ENCODE peak calls at places on chromosomes 16 and 17, in six cellular contexts. F is NCI-H774; Z is NCI-H2107; S is stimulated activated CD8-positive, alpha-beta memory T cell treated with anti-CD3 and anti-CD28 coated beads, Interleukin-4, amount 100 ng/mL, for 48 hours; O is uterus; E is activated CD4-positive, alpha-beta T cell treated with anti-CD3 and anti-CD28 coated beads, Interleukin-2, amount 50 U/mL, for 1 hour. R is an unnamed sample.

GRCh38 chr17:49680314-49680713 is 2.4 kb upstream of the SPOP start:
- DNase-seq in F (no peak), Z (no peak), S (no peak), O (no peak), E (no peak), R (no peak)

GRCh38 chr17:35740997-35741931 is 9.8 kb downstream of the RASL10B start:
- DNase-seq in F (peak), Z (peak), S (peak), O (no peak), E (no peak), R (no peak)

GRCh38 chr16:50303605-50304466 is 37.5 kb downstream of the ADCY7 start:
- DNase-seq in F (no peak), Z (no peak), S (no peak), O (peak), E (no peak), R (no peak)

GRCh38 chr16:89446136-89446974 is 44.0 kb downstream of the ANKRD11 start:
- DNase-seq in F (no peak), Z (no peak), S (peak), O (no peak), E (no peak), R (no peak)

GRCh38 chr17:46974086-46974485 is 5.0 kb downstream of the RPRML start:
- DNase-seq in F (no peak), Z (no peak), S (no peak), O (no peak), E (no peak), R (no peak)

GRCh38 chr16:80804061-80804450 is 342 bp downstream of the CDYL2 start:
- DNase-seq in F (no peak), Z (no peak), S (peak), O (peak), E (peak), R (no peak)

GRCh38 chr16:59330030-59330670 is 596.0 kb upstream of the GOT2 start:
- DNase-seq in F (no peak), Z (no peak), S (no peak), O (no peak), E (no peak), R (no peak)

GRCh38 chr17:45414997-45415881 is 17.4 kb downstream of the ARHGAP27 start:
- DNase-seq in F (no peak), Z (no peak), S (no peak), O (no peak), E (no peak), R (no peak)

GRCh38 chr17:53633856-53634255 is 188.9 kb upstream of the KIF2B start:
- DNase-seq in F (no peak), Z (no peak), S (no peak), O (no peak), E (no peak), R (no peak)

GRCh38 chr17:57327176-57327970 is 71.0 kb downstream of the MSI2 start:
- DNase-seq in F (no peak), Z (no peak), S (peak), O (no peak), E (no peak), R (no peak)

GRCh38 chr17:2250140-2251095 is 53.2 kb downstream of the SMG6 start:
- DNase-seq in F (no peak), Z (no peak), S (peak), O (no peak), E (peak), R (no peak)